ENCODE peak calls at places on chromosomes 16 and 17, in nine cellular contexts. S, L, A, Q, V, E, I, T and M are unnamed samples. For H3K4me1 and H3K36me3, the result is how much of the 10 kb centered on the place peaks cover.

GRCh38 chr17:65279456-65279855 is 142.3 kb downstream of the RGS9 start:
- DNase-seq in T (no peak), L (no peak), V (no peak), E (no peak), I (no peak), Q (no peak), S (peak), A (no peak), M (no peak)

GRCh38 chr16:1152651-1153259 is at the start of gene CACNA1H:
- DNase-seq in V (peak), L (no peak), E (no peak), T (no peak), Q (no peak), A (no peak), I (no peak), S (peak), M (no peak)

GRCh38 chr17:11986939-11987329 is 10.3 kb downstream of the ZNF18 start:
- DNase-seq in L (peak), T (no peak), I (peak), A (no peak), E (no peak), Q (peak), V (peak), S (no peak), M (no peak)

GRCh38 chr16:66923247-66923851 is 2.0 kb downstream of the RRAD start:
- DNase-seq in Q (no peak), A (no peak), S (no peak), L (no peak), T (no peak), V (no peak), I (no peak), E (peak), M (no peak)

GRCh38 chr17:61335105-61335844 is 64.4 kb upstream of the TBX2 start:
- DNase-seq in A (peak), S (no peak), V (no peak), L (no peak), Q (no peak), E (no peak), I (peak), T (no peak), M (no peak)

GRCh38 chr16:8796469-8797363 is 723 bp downstream of the TMEM186 start:
- DNase-seq in Q (no peak), E (no peak), I (no peak), S (no peak), A (no peak), T (no peak), V (no peak), L (no peak), M (no peak)

GRCh38 chr17:76270770-76271668 is 5.9 kb downstream of the UBALD2 start:
- DNase-seq in I (no peak), A (peak), Q (no peak), L (no peak), S (no peak), V (no peak), T (no peak), E (no peak), M (no peak)

GRCh38 chr16:61374071-61374470 is 662.2 kb downstream of the CDH8 start:
- DNase-seq in I (no peak), V (no peak), Q (no peak), T (no peak), A (no peak), L (no peak), E (no peak), S (no peak), M (no peak)

GRCh38 chr16:57604177-57604576 is 24.3 kb upstream of the ADGRG1 start:
- DNase-seq in T (no peak), I (no peak), A (no peak), L (no peak), E (no peak), Q (no peak), S (peak), V (no peak), M (no peak)

GRCh38 chr16:31079342-31079944 is 5.2 kb downstream of the ZNF646 start:
- DNase-seq in T (no peak), E (no peak), I (no peak), V (no peak), Q (no peak), A (peak), S (peak), L (no peak), M (no peak)

GRCh38 chr17:17039911-17040310 is 2.3 kb upstream of the MPRIP start:
- DNase-seq in V (no peak), L (no peak), E (no peak), Q (no peak), S (no peak), I (no peak), T (no peak), A (no peak), M (peak)
- H3K4me1 ChIP-seq in V (under half), L (under half), E (under half), Q (under half), S (under half), I (under half), T (under half), A (under half), M (under half)

DNA sequence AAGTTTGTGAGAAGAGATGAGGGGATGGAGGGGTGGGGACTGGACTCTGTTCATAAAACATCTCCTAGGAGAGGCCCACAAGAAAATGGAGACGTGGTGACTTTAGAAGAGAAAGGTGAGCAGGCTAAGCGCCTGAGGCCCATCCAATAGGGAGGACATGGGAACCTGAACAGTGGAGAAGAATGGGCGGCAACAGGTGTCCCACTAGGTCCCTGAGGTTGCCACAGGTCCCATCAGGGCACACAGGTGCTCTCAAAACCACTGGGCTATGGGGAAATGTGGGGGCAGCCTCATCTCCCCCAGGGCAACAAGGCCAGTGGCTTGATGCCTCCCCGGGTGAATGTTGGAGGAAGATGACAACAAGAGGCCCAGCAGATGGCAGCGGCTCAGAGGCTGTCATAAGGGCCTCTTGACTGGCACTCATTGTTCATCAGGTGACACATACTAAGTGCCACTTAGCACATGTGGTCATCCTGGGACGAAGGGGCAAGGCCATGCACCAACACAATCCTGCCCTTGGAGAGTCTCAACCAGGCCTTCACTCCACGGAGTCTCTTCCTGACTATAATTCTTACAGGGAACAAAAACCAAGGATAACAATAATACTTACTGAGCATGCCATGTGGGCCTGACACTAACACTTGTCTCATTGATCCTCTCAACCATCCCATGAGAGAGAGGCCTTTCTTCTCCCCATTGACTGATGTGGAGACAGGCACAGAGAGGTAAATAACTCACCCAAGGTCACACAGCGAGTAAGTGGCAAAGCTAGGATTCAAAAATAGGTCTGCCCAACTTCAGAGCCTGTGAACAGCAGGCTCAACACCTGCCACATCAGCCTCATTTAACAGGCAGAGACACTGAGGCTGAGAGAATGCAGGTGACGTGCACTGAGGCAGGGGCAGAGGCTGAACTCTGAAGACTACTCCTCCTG is 38.0 kb downstream of the CUEDC1 start:
- DNase-seq in A (no peak), L (peak), S (peak), E (peak), T (no peak), I (peak), V (peak), Q (no peak), M (no peak)
- TF ChIP-seq CTCF in A (no peak), L (peak), S (no peak), E (no peak), T (no peak), I (peak), V (no peak), Q (no peak), M (no peak)

GRCh38 chr16:16143941-16144340 is 79.4 kb downstream of the ABCC6 start:
- DNase-seq in Q (no peak), A (no peak), I (no peak), E (no peak), T (no peak), S (no peak), V (no peak), L (no peak), M (no peak)
- H3K36me3 ChIP-seq in Q (under half), A (under half), I (under half), E (under half), T (under half), S (under half), V (under half), L (under half), M (under half)

GRCh38 chr17:59372138-59372751 is 40.8 kb downstream of the YPEL2 start:
- DNase-seq in T (no peak), E (peak), L (no peak), Q (no peak), A (no peak), I (no peak), S (no peak), V (peak), M (no peak)
- H3K4me1 ChIP-seq in T (half or more), E (half or more), L (under half), Q (under half), A (half or more), I (under half), S (under half), V (half or more), M (half or more)

GRCh38 chr17:33038740-33039139 is 47.1 kb downstream of the SPACA3 start:
- DNase-seq in V (peak), L (peak), E (no peak), S (peak), I (peak), A (no peak), Q (peak), T (peak), M (no peak)
- TF ChIP-seq CTCF in V (peak), L (peak), E (no peak), S (peak), I (peak), A (peak), Q (peak), T (peak), M (peak)

GRCh38 chr17:4893272-4893671 is 6.1 kb upstream of the C17orf107 start:
- DNase-seq in S (peak), I (no peak), Q (no peak), T (peak), A (no peak), V (no peak), E (no peak), L (no peak), M (no peak)

GRCh38 chr17:4893721-4894560 is 5.4 kb upstream of the C17orf107 start:
- DNase-seq in L (no peak), V (no peak), S (peak), T (peak), Q (no peak), A (no peak), I (no peak), E (no peak), M (no peak)

GRCh38 chr17:4895676-4896331 is 3.5 kb upstream of the C17orf107 start:
- DNase-seq in I (no peak), T (peak), V (peak), S (peak), E (no peak), Q (no peak), L (no peak), A (no peak), M (no peak)

GRCh38 chr17:4896332-4897197 is 2.8 kb upstream of the C17orf107 start:
- DNase-seq in I (no peak), S (no peak), L (no peak), T (peak), A (no peak), Q (no peak), E (no peak), V (no peak), M (no peak)

GRCh38 chr17:4895121-4895520 is 4.2 kb upstream of the C17orf107 start:
- DNase-seq in Q (no peak), E (no peak), L (no peak), I (no peak), A (no peak), S (peak), T (peak), V (no peak), M (no peak)
- H3K36me3 ChIP-seq in Q (under half), E (half or more), L (under half), I (under half), A (under half), S (under half), T (under half), V (under half), M (half or more)

DNA sequence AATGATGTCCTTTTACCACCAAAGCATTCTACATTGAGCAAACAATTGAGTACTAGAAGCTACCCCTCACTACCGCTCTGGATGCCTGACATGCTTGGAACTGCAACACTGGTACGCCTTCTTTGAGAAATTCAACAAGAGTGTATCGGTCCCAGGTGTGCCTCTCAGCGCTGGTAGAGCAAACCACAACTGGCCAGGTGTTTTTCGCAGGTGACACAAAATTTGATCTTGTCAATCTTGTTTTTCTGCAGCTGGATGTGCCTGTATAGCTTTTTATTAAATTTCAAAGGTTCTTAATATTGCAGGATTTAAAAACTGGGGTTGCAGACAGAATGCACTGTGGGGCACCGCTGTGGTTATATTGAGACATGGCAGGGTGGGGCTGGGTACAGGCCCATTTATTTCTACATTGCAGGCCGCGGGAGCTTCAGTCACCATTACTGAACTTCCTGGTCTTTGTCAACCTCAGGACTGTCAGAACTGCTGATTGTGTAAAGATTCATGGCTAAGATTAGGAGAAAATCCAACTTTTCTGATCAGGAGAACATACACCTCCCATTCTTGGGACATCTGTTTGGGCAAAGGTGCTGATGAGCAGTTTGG is 4.4 kb upstream of the SNX20 start:
- DNase-seq in A (no peak), L (no peak), Q (no peak), V (no peak), E (no peak), T (no peak), S (no peak), I (no peak), M (no peak)
- H3K4me1 ChIP-seq in A (half or more), L (under half), Q (under half), V (under half), E (under half), T (under half), S (under half), I (under half), M (under half)

DNA sequence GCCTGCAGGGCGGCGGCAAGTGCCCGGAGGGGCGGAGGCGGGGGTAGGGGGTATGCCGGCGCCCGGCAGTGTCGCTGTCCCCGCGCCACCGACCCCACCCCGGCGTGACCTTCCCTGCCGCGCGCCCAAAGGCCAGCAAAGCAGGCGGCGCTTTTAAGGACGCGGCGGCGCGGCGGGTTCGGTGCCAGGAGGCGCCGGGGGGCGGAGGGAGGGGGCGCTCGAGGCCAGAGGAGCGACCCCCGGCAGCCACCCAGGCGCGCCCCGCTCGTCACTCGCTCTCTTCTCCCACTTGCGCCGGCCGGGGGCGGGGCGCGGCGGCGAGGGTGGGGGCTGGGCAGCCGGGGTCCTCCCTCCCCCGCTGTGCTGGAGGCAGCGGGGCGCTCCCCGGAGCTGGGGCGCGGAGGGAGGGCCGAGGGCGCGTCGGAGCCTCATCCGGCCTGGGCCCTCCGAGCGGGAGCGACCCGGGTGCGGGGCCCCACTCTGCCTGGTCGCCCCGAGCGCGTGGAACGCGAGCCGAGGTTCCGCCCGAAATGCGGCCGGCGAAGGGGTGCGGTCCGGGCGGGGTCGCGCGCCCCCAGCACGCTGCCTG is 8.5 kb upstream of the BAHCC1 start:
- DNase-seq in L (no peak), A (no peak), I (no peak), E (no peak), S (peak), V (peak), T (peak), Q (no peak), M (peak)
- TF ChIP-seq CTCF in L (no peak), A (no peak), I (no peak), E (no peak), S (peak), V (no peak), T (no peak), Q (no peak), M (peak)